ENCODE peak calls at places on chromosomes 11 and 22, in five cellular contexts. Y is cardiac muscle cell, H is tibial nerve, V is right lobe of liver, C is WTC11. W is an unnamed sample.

GRCh38 chr11:47359586-47359985 is 7.1 kb upstream of the MYBPC3 start:
- DNase-seq in Y (no peak), H (no peak), V (peak; percentile 53), C (no peak), W (no peak)

GRCh38 chr22:31583861-31584485 is 78.0 kb downstream of the PISD start:
- DNase-seq in Y (peak; percentile 31), H (no peak), V (no peak), C (no peak), W (no peak)

GRCh38 chr11:73752903-73753302 is 8.0 kb downstream of the RAB6A start:
- DNase-seq in Y (no peak), H (no peak), V (no peak), C (no peak), W (no peak)

GRCh38 chr11:75031771-75032549 is 43.2 kb downstream of the NEU3 start:
- DNase-seq in Y (peak; percentile 83), H (peak; percentile 55), V (peak; percentile 79), C (peak; percentile 89), W (peak; percentile 78)

GRCh38 chr22:26579331-26579886 is 10.5 kb downstream of the TPST2 start:
- DNase-seq in Y (no peak), H (no peak), V (no peak), C (no peak), W (no peak)

GRCh38 chr11:57473208-57473930 is 13.0 kb downstream of the RTN4RL2 start:
- DNase-seq in Y (no peak), H (no peak), V (no peak), C (no peak), W (no peak)

GRCh38 chr11:100681064-100681502 is 6.0 kb upstream of the ARHGAP42 start:
- DNase-seq in Y (peak; percentile 22), H (peak; percentile 68), V (no peak), C (peak; percentile 50), W (no peak)

GRCh38 chr11:44618561-44619425 is 53.3 kb downstream of the CD82 start:
- DNase-seq in Y (no peak), H (no peak), V (peak; percentile 52), C (no peak), W (peak; percentile 8)

GRCh38 chr11:77793972-77794371 is 26.6 kb downstream of the RSF1 start:
- DNase-seq in Y (no peak), H (no peak), V (no peak), C (no peak), W (no peak)

GRCh38 chr22:44658371-44658953 is 43.5 kb upstream of the PRR5 start:
- DNase-seq in Y (peak; percentile 96), H (no peak), V (peak; percentile 60), C (no peak), W (no peak)

GRCh38 chr11:90476442-90477007 is 253.7 kb upstream of the CHORDC1 start:
- DNase-seq in Y (peak; percentile 12), H (peak; percentile 5), V (no peak), C (peak; percentile 50), W (peak; percentile 51)

GRCh38 chr11:66183581-66184048 is 84.8 kb upstream of the RAB1B start:
- DNase-seq in Y (peak; percentile 15), H (no peak), V (no peak), C (no peak), W (no peak)

GRCh38 chr11:134412508-134413333 is 679 bp upstream of the B3GAT1 start:
- DNase-seq in Y (peak; percentile 20), H (no peak), V (no peak), C (peak; percentile 54), W (no peak)

GRCh38 chr11:12769834-12770345 is 95.7 kb downstream of the TEAD1 start:
- DNase-seq in Y (peak; percentile 90), H (no peak), V (no peak), C (no peak), W (no peak)

GRCh38 chr11:86156397-86156977 is 87.6 kb upstream of the PICALM start:
- DNase-seq in Y (no peak), H (no peak), V (no peak), C (no peak), W (no peak)

GRCh38 chr11:119434531-119435330 is 11.8 kb upstream of the THY1 start:
- DNase-seq in Y (no peak), H (no peak), V (no peak), C (no peak), W (no peak)

GRCh38 chr11:27485930-27486773 is 13.6 kb upstream of the LGR4 start:
- DNase-seq in Y (peak; percentile 76), H (peak; percentile 83), V (no peak), C (no peak), W (peak; percentile 61)

GRCh38 chr11:103731681-103732080 is 304.8 kb upstream of the DDI1 start:
- DNase-seq in Y (no peak), H (no peak), V (no peak), C (no peak), W (no peak)

GRCh38 chr11:117356126-117356761 is 28.6 kb downstream of the CEP164 start:
- DNase-seq in Y (no peak), H (no peak), V (no peak), C (no peak), W (no peak)

GRCh38 chr11:71144736-71145135 is 107.6 kb downstream of the SHANK2 start:
- DNase-seq in Y (no peak), H (no peak), V (no peak), C (no peak), W (no peak)

GRCh38 chr11:79220171-79220570 is 220.7 kb downstream of the TENM4 start:
- DNase-seq in Y (no peak), H (no peak), V (no peak), C (no peak), W (no peak)

GRCh38 chr11:70250876-70251275 is 19.6 kb upstream of the PPFIA1 start:
- DNase-seq in Y (no peak), H (no peak), V (no peak), C (no peak), W (no peak)

GRCh38 chr11:65578134-65578533 is 2.3 kb downstream of the EHBP1L1 start:
- DNase-seq in Y (no peak), H (no peak), V (no peak), C (no peak), W (no peak)

GRCh38 chr11:112248216-112248615 is 12.4 kb downstream of the PLET1 start:
- DNase-seq in Y (no peak), H (no peak), V (no peak), C (no peak), W (no peak)

GRCh38 chr22:37020192-37020479 is 594 bp downstream of the MPST start:
- DNase-seq in Y (peak; percentile 57), H (peak; percentile 35), V (peak; percentile 78), C (no peak), W (peak; percentile 43)

GRCh38 chr11:101262995-101263394 is 133.4 kb upstream of the PGR start:
- DNase-seq in Y (no peak), H (no peak), V (no peak), C (no peak), W (no peak)

GRCh38 chr11:117931971-117932370 is 2.8 kb upstream of the TMPRSS13 start:
- DNase-seq in Y (no peak), H (no peak), V (no peak), C (no peak), W (no peak)

GRCh38 chr22:17272511-17272991 is 53.3 kb upstream of the ADA2 start:
- DNase-seq in Y (no peak), H (no peak), V (peak; percentile 40), C (peak; percentile 65), W (no peak)

GRCh38 chr11:65429724-65430405 is 7.3 kb downstream of the NEAT1 start:
- DNase-seq in Y (peak; percentile 91), H (peak; percentile 57), V (peak; percentile 89), C (no peak), W (peak; percentile 82)

GRCh38 chr11:3147626-3148025 is 17.5 kb downstream of the OSBPL5 start:
- DNase-seq in Y (no peak), H (no peak), V (no peak), C (no peak), W (no peak)

GRCh38 chr11:118343981-118344521 is at the start of gene CD3G:
- DNase-seq in Y (no peak), H (no peak), V (no peak), C (no peak), W (no peak)

GRCh38 chr11:125348141-125348651 is 147.9 kb downstream of the FEZ1 start:
- DNase-seq in Y (no peak), H (no peak), V (peak; percentile 46), C (no peak), W (no peak)

DNA sequence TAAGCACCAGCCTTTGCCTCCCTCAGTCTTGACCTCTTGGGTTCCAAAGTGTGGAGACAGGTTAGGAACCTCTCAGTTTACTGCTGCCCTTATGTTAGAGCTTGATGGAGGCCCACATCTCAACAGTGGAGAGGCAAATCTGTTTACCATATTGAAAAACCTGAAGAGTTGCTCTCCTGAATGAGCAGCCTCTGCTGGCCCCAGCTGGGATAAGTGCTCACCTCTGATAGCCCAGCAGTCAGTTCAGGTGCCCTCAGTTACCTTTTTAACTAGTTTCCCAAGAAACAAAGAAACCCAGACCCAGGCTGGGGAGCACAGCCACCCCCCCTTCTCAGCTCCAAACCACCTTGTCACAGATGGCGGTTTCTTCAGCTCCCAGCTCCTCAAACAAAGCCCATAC is 57.1 kb downstream of the PPFIBP2 start:
- DNase-seq in Y (no peak), H (no peak), V (no peak), C (no peak), W (no peak)
- TF ChIP-seq CTCF in Y (no peak), H (no peak), V (no peak), C (no peak), W (no peak)

GRCh38 chr11:94568200-94568599 is 1.0 kb downstream of the PIWIL4 start:
- DNase-seq in Y (no peak), H (no peak), V (no peak), C (no peak), W (no peak)

GRCh38 chr11:94567181-94567670 is at the start of gene PIWIL4:
- DNase-seq in Y (no peak), H (no peak), V (no peak), C (no peak), W (no peak)

GRCh38 chr11:94563176-94563847 is 3.9 kb upstream of the PIWIL4 start:
- DNase-seq in Y (peak; percentile 75), H (no peak), V (no peak), C (no peak), W (no peak)

GRCh38 chr11:94568717-94569116 is 1.5 kb downstream of the PIWIL4 start:
- DNase-seq in Y (no peak), H (no peak), V (no peak), C (no peak), W (no peak)

GRCh38 chr11:94563848-94564442 is 3.2 kb upstream of the PIWIL4 start:
- DNase-seq in Y (no peak), H (no peak), V (no peak), C (no peak), W (no peak)
- TF ChIP-seq CTCF in Y (no peak), H (no peak), V (no peak), C (no peak), W (no peak)

GRCh38 chr11:62715150-62716130 is 8.0 kb downstream of the GNG3 start:
- DNase-seq in Y (no peak), H (no peak), V (no peak), C (no peak), W (no peak)
- TF ChIP-seq CTCF in Y (no peak), H (no peak), V (no peak), C (no peak), W (no peak)

GRCh38 chr22:42902875-42903510 is 45.9 kb upstream of the ARFGAP3 start:
- DNase-seq in Y (peak; percentile 54), H (no peak), V (no peak), C (peak; percentile 30), W (no peak)
- TF ChIP-seq CTCF in Y (no peak), H (no peak), V (no peak), C (no peak), W (no peak)

GRCh38 chr11:63974259-63975143 is at the start of gene COX8A:
- DNase-seq in Y (peak; percentile 100), H (peak; percentile 99), V (peak; percentile 98), C (peak; percentile 95), W (peak; percentile 99)
- TF ChIP-seq CTCF in Y (no peak), H (no peak), V (no peak), C (no peak), W (no peak)

W was measured in body of pancreas.